ENCODE peak calls at places on chromosomes 13 and 19, in four cellular contexts. N, B, U and F are unnamed samples.

GRCh38 chr13:67303661-67304333 is 73.7 kb upstream of the PCDH9 start:
- DNase-seq in N (no peak), U (no peak), B (no peak), F (no peak)

GRCh38 chr13:28322256-28322895 is 172.6 kb downstream of the FLT1 start:
- DNase-seq in N (no peak), B (no peak), U (no peak), F (no peak)

GRCh38 chr13:60152114-60152513 is 11.6 kb downstream of the DIAPH3 start:
- DNase-seq in B (no peak), N (no peak), U (no peak), F (no peak)

GRCh38 chr19:6412111-6412999 is 12.3 kb downstream of the KHSRP start:
- DNase-seq in N (no peak), B (no peak), U (no peak), F (no peak)

GRCh38 chr13:101416181-101417042 is at the start of gene NALCN:
- DNase-seq in U (peak; percentile 15), B (peak; percentile 60), N (no peak), F (no peak)

GRCh38 chr13:88000239-88000638 is 329.1 kb downstream of the SLITRK5 start:
- DNase-seq in U (no peak), B (no peak), N (no peak), F (no peak)

GRCh38 chr13:97020689-97021240 is 26.5 kb upstream of the OXGR1 start:
- DNase-seq in U (no peak), N (no peak), B (no peak), F (no peak)

GRCh38 chr13:60066206-60066605 is 97.5 kb downstream of the DIAPH3 start:
- DNase-seq in N (no peak), U (no peak), B (no peak), F (no peak)

GRCh38 chr13:27170521-27171243 is 929 bp downstream of the USP12 start:
- DNase-seq in B (peak; percentile 77), U (peak; percentile 50), N (peak; percentile 37), F (no peak)

GRCh38 chr13:50208826-50209335 is 193.6 kb downstream of the KCNRG start:
- DNase-seq in B (peak; percentile 60), U (peak; percentile 42), N (peak; percentile 29), F (no peak)

GRCh38 chr19:28705008-28705407 is 507.9 kb downstream of the UQCRFS1 start:
- DNase-seq in B (no peak), U (no peak), N (no peak), F (no peak)
- TF ChIP-seq CTCF in B (no peak), U (no peak), N (no peak), F (no peak)

DNA sequence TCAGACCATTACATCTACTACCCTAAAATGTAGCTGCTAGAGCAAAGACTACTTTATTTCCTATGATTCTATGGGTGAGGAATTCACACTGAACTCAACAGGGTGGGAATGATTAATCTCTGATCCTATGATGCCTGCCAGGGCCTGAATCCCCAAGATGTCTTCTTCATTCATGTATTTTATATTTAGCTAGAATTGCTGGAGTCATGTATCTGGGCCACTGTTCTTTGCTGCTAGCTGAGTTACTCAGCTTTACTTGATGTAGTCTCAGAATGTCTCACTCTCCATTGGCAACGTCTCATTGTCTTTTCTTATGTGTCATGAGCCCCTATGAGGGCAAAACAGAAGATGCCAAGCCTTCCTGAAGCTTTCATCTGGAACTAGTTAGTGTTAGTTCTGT is 21.1 kb downstream of the ZNF582 start:
- DNase-seq in N (no peak), B (no peak), U (no peak), F (no peak)
- H3K9me3 ChIP-seq in N (peaks cover 9% of the 10 kb centered on the region), B (peaks cover 17% of the 10 kb centered on the region), U (peaks cover 53% of the 10 kb centered on the region), F (peaks cover 25% of the 10 kb centered on the region)

DNA sequence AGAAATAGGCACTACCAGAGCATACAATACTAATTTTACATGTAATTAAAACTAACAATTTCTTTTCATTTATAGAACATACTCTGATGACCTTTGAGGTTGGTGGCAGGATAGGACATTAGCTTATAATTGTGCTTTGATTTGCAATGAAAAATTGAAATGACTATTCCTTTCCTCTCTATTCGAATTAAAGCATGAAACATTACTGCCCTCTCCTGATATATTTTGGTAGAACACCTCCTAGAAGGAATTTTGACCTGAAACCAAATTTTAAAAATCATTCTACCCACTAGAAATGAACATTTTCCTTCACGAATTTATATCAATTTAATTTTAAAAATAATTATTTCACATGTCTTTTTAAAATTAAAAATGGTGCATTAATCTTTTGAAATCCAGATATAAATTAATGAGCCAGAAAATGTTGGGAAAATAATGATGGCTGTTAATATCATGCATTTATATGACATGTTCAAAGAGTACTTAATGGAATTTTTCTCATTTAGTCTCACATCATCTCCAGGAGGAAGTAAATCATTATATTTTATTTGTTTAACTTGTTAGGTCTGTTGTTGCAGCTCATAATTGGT is 556.3 kb upstream of the ARGLU1 start:
- DNase-seq in B (no peak), N (no peak), U (no peak), F (no peak)
- TF ChIP-seq CTCF in B (peak; percentile 55), N (peak; percentile 56), U (peak; percentile 49), F (peak; percentile 75)

GRCh38 chr19:52949422-52949821 is 13.3 kb downstream of the ZNF816 start:
- DNase-seq in N (no peak), B (no peak), U (no peak), F (no peak)

GRCh38 chr19:52948025-52948770 is 14.5 kb downstream of the ZNF816 start:
- DNase-seq in U (no peak), B (no peak), N (no peak), F (no peak)

GRCh38 chr19:52945652-52946321 is 16.9 kb downstream of the ZNF816 start:
- DNase-seq in U (no peak), B (no peak), N (no peak), F (no peak)

GRCh38 chr19:52943884-52944643 is 18.6 kb downstream of the ZNF816 start:
- DNase-seq in B (no peak), U (no peak), N (no peak), F (no peak)

DNA sequence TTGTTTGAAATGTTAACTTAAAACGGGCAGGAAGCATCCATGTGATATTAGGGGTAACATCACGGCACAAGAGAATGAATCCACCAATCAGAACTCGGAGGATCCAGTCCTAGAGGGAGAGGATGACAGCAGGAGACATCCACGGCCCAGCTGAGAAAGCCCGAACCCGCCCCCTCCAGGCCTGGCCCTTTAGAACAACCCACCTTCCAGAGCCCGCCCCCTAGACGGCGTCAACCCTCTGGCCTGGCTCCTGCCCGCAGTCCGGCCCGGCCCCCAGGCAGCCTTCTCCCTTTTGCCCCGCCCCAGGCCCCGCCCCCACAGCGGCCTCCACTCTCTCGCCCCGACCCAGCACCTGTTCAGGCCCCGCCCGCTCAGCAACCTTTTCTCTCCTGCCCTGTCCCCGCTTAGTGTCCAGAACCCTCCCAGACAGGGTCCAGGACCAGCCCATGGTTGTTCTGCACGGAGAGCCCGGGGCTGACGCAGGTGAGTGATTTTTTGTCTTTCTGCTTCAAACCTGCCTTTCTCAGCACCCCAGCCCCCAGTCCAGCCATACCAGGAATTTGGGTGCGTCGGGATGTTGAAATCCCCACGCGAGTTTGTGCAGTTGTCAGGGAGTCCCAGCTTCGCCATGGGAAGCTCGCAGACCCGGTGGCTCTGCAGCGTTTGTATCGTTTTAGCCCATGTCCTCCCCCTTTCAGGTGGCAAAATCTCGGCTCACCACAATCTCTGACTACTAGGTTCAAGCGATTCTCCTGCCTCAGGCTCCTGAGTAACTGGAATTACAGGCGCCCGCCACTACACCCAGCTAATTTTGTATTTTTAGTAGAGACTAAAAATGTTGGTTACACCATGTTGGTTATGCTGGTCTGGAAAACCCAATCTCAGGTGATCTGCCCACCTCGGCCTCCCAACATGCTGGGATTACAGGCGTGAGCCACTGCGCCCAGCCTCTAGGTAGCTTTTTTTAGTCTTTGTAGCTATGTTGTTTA is 16.1 kb downstream of the ZNF816 start:
- DNase-seq in U (peak; percentile 64), B (no peak), N (no peak), F (no peak)
- H3K9me3 ChIP-seq in U (peaks cover 54% of the 10 kb centered on the region), B (peaks cover 41% of the 10 kb centered on the region), N (peaks cover 44% of the 10 kb centered on the region), F (peaks cover 57% of the 10 kb centered on the region)

GRCh38 chr19:44846455-44847143 is 502 bp downstream of the NECTIN2 start:
- DNase-seq in B (peak; percentile 83), U (peak; percentile 40), N (no peak), F (no peak)

GRCh38 chr19:44847144-44848035 is 1.3 kb downstream of the NECTIN2 start:
- DNase-seq in U (peak; percentile 69), N (peak; percentile 46), B (peak; percentile 87), F (no peak)

GRCh38 chr19:44848036-44848804 is 2.1 kb downstream of the NECTIN2 start:
- DNase-seq in N (no peak), U (no peak), B (peak; percentile 73), F (no peak)

GRCh38 chr19:44845286-44845611 is 848 bp upstream of the NECTIN2 start:
- DNase-seq in N (peak; percentile 29), B (peak; percentile 80), U (peak; percentile 43), F (peak; percentile 32)

DNA sequence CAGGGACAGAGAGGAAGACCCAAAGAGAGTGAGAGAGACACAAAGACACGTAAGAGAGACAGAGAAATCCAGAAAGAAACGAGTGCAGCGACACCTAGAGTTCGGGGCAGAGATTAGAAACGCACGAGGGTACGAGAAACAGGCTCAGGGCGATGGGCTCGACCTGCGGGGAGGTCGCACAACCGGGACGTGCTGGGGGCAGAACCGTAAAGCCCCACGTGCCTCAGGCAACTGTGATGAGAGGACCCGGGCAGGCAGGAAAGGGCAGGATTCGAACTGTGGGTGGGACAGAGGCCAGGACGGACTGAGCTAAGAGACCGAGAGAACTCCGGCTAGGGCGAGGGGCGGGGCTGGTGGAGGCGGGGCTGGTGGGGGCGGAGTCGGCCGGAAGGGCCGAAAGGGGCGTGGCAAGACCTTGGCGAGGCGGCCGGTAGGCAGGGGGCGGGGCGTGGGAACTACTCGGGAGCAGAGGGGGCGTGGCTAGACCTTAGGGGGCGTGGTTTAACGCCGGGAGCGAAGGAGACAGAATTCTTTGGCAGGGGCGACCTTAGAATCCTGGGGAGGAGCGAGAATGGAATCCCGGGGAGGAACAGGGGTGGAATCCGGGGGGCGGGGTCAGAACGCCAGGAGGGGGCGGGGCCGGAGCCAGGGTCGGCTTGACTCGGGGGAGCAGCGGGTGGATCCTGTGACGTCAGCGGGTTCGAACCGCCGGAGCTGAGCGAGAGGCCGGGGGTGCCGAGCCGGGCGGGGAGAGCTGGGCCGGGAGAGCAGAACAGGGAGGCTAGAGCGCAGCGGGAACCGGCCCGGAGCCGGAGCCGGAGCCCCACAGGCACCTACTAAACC is at the start of gene NECTIN2:
- DNase-seq in N (peak; percentile 97), U (peak; percentile 100), B (peak; percentile 100), F (peak; percentile 100)
- TF ChIP-seq CTCF in N (peak; percentile 60), U (peak; percentile 55), B (peak; percentile 59), F (peak; percentile 62)

GRCh38 chr19:49954933-49955332 is 6.0 kb downstream of the SIGLEC11 start:
- DNase-seq in N (no peak), U (no peak), B (no peak), F (no peak)
- H3K9me3 ChIP-seq in N (no peaks in the 10 kb centered on the region), U (no peaks in the 10 kb centered on the region), B (no peaks in the 10 kb centered on the region), F (no peaks in the 10 kb centered on the region)

GRCh38 chr19:12782424-12783225 is 7.3 kb upstream of the HOOK2 start:
- DNase-seq in N (peak; percentile 74), B (peak; percentile 93), U (peak; percentile 91), F (no peak)
- TF ChIP-seq CTCF in N (no peak), B (no peak), U (peak; percentile 3), F (peak; percentile 20)

GRCh38 chr19:23345838-23346237 is 49.4 kb downstream of the ZNF91 start:
- DNase-seq in B (no peak), U (no peak), N (no peak), F (no peak)

GRCh38 chr19:23346696-23347095 is 48.6 kb downstream of the ZNF91 start:
- DNase-seq in B (no peak), U (no peak), N (no peak), F (no peak)

GRCh38 chr19:23343434-23344010 is 51.7 kb downstream of the ZNF91 start:
- DNase-seq in B (no peak), N (no peak), U (no peak), F (no peak)
- H3K9me3 ChIP-seq in B (peaks cover 67% of the 10 kb centered on the region), N (peaks cover 25% of the 10 kb centered on the region), U (peaks cover 97% of the 10 kb centered on the region), F (peaks cover 89% of the 10 kb centered on the region)